ENCODE peak calls at places on chromosomes 1 and 21, in eight cellular contexts. K, O, U, T, Y, X, B and D are unnamed samples.

GRCh38 chr1:235613617-235614016 is 36.0 kb downstream of the GNG4 start:
- DNase-seq in K (no peak), O (no peak), U (no peak), T (no peak), Y (no peak), X (no peak), B (no peak), D (no peak)

GRCh38 chr1:26358411-26359384 is 4.8 kb upstream of the CRYBG2 start:
- DNase-seq in K (peak; percentile 79), O (peak; percentile 60), U (no peak), T (no peak), Y (no peak), X (no peak), B (no peak), D (no peak)

GRCh38 chr1:230781596-230781995 is 34.4 kb downstream of the CAPN9 start:
- DNase-seq in K (no peak), O (no peak), U (no peak), T (no peak), Y (no peak), X (no peak), B (peak; percentile 22), D (no peak)

GRCh38 chr1:10979483-10979920 is 33.0 kb upstream of the TARDBP start:
- DNase-seq in K (peak; percentile 36), O (no peak), U (peak; percentile 81), T (peak; percentile 53), Y (peak; percentile 82), X (peak; percentile 28), B (peak; percentile 21), D (no peak)

GRCh38 chr1:246214708-246215504 is 292.2 kb downstream of the SMYD3 start:
- DNase-seq in K (no peak), O (no peak), U (peak; percentile 68), T (peak; percentile 88), Y (peak; percentile 79), X (peak; percentile 88), B (peak; percentile 97), D (peak; percentile 76)

GRCh38 chr1:183418696-183419095 is 516 bp upstream of the NMNAT2 start:
- DNase-seq in K (no peak), O (no peak), U (no peak), T (no peak), Y (no peak), X (no peak), B (no peak), D (no peak)

GRCh38 chr1:32376199-32376598 is 13.9 kb downstream of the TSSK3 start:
- DNase-seq in K (no peak), O (no peak), U (no peak), T (no peak), Y (no peak), X (no peak), B (no peak), D (no peak)

GRCh38 chr1:39980555-39981313 is 25.8 kb downstream of the MFSD2A start:
- DNase-seq in K (peak; percentile 76), O (no peak), U (no peak), T (no peak), Y (no peak), X (no peak), B (no peak), D (no peak)

GRCh38 chr1:8096105-8097011 is 70.2 kb upstream of the ERRFI1 start:
- DNase-seq in K (no peak), O (no peak), U (no peak), T (peak; percentile 90), Y (no peak), X (peak; percentile 84), B (peak; percentile 90), D (no peak)

GRCh38 chr1:8329439-8329838 is 11.5 kb downstream of the SLC45A1 start:
- DNase-seq in K (no peak), O (no peak), U (no peak), T (no peak), Y (no peak), X (no peak), B (no peak), D (no peak)

GRCh38 chr1:189269011-189269410 is 1208.7 kb downstream of the BRINP3 start:
- DNase-seq in K (no peak), O (no peak), U (no peak), T (peak; percentile 0), Y (no peak), X (peak; percentile 1), B (peak; percentile 37), D (no peak)

GRCh38 chr21:41750532-41751151 is 16.2 kb downstream of the RIPK4 start:
- DNase-seq in K (no peak), O (no peak), U (no peak), T (no peak), Y (no peak), X (no peak), B (no peak), D (no peak)

GRCh38 chr1:9721606-9722377 is 70.3 kb downstream of the PIK3CD start:
- DNase-seq in K (peak; percentile 60), O (peak; percentile 68), U (no peak), T (no peak), Y (no peak), X (peak; percentile 5), B (peak; percentile 33), D (peak; percentile 27)

GRCh38 chr1:41955461-41956159 is 36.9 kb upstream of the HIVEP3 start:
- DNase-seq in K (no peak), O (no peak), U (no peak), T (peak; percentile 84), Y (no peak), X (peak; percentile 83), B (peak; percentile 89), D (peak; percentile 62)